ENCODE peak calls at places on chromosomes 1 and 21, in nine cellular contexts. One of them, this sample, is unnamed.

GRCh38 chr1:51583532-51583931 is 33.4 kb upstream of the OSBPL9 start:
- DNase-seq in T-cell: no peak
- DNase-seq in effector CD4-positive, alpha-beta T cell: no peak
- DNase-seq in stimulated activated CD4-positive, alpha-beta T cell treated with anti-CD3 and anti-CD28 coated beads, Interleukin-4, amount 100 ng/mL, for 48 hours: no peak
- DNase-seq in activated CD4-positive, alpha-beta T cell treated with anti-CD3 and anti-CD28 coated beads, Interleukin-2, amount 50 U/mL, for 1 hour: no peak
- DNase-seq in OCI-LY7: no peak
- DNase-seq in NCI-H1105: no peak
- DNase-seq in body of pancreas: peak
- DNase-seq in GM23248: peak
- DNase-seq in this sample: peak

GRCh38 chr1:177770096-177770495 is 199.8 kb downstream of the SEC16B start:
- DNase-seq in T-cell: no peak
- DNase-seq in effector CD4-positive, alpha-beta T cell: no peak
- DNase-seq in stimulated activated CD4-positive, alpha-beta T cell treated with anti-CD3 and anti-CD28 coated beads, Interleukin-4, amount 100 ng/mL, for 48 hours: no peak
- DNase-seq in activated CD4-positive, alpha-beta T cell treated with anti-CD3 and anti-CD28 coated beads, Interleukin-2, amount 50 U/mL, for 1 hour: no peak
- DNase-seq in OCI-LY7: no peak
- DNase-seq in NCI-H1105: no peak
- DNase-seq in body of pancreas: no peak
- DNase-seq in GM23248: no peak
- DNase-seq in this sample: no peak

GRCh38 chr1:2042830-2043773 is 7.1 kb upstream of the PRKCZ start:
- DNase-seq in T-cell: no peak
- DNase-seq in effector CD4-positive, alpha-beta T cell: no peak
- DNase-seq in stimulated activated CD4-positive, alpha-beta T cell treated with anti-CD3 and anti-CD28 coated beads, Interleukin-4, amount 100 ng/mL, for 48 hours: no peak
- DNase-seq in activated CD4-positive, alpha-beta T cell treated with anti-CD3 and anti-CD28 coated beads, Interleukin-2, amount 50 U/mL, for 1 hour: no peak
- DNase-seq in OCI-LY7: no peak
- DNase-seq in NCI-H1105: no peak
- DNase-seq in body of pancreas: no peak
- DNase-seq in GM23248: no peak
- DNase-seq in this sample: no peak

GRCh38 chr1:23570001-23570691 is 10.8 kb upstream of the ID3 start:
- DNase-seq in T-cell: no peak
- DNase-seq in effector CD4-positive, alpha-beta T cell: no peak
- DNase-seq in stimulated activated CD4-positive, alpha-beta T cell treated with anti-CD3 and anti-CD28 coated beads, Interleukin-4, amount 100 ng/mL, for 48 hours: no peak
- DNase-seq in activated CD4-positive, alpha-beta T cell treated with anti-CD3 and anti-CD28 coated beads, Interleukin-2, amount 50 U/mL, for 1 hour: no peak
- DNase-seq in OCI-LY7: no peak
- DNase-seq in NCI-H1105: no peak
- DNase-seq in body of pancreas: no peak
- DNase-seq in GM23248: no peak
- DNase-seq in this sample: no peak

GRCh38 chr21:45355573-45355972 is 49.4 kb upstream of the COL18A1 start:
- DNase-seq in T-cell: no peak
- DNase-seq in effector CD4-positive, alpha-beta T cell: no peak
- DNase-seq in stimulated activated CD4-positive, alpha-beta T cell treated with anti-CD3 and anti-CD28 coated beads, Interleukin-4, amount 100 ng/mL, for 48 hours: no peak
- DNase-seq in activated CD4-positive, alpha-beta T cell treated with anti-CD3 and anti-CD28 coated beads, Interleukin-2, amount 50 U/mL, for 1 hour: no peak
- DNase-seq in OCI-LY7: no peak
- DNase-seq in NCI-H1105: no peak
- DNase-seq in body of pancreas: no peak
- DNase-seq in GM23248: no peak
- DNase-seq in this sample: no peak

GRCh38 chr1:100298512-100298911 is 32.5 kb downstream of the RTCA start:
- DNase-seq in T-cell: no peak
- DNase-seq in effector CD4-positive, alpha-beta T cell: no peak
- DNase-seq in stimulated activated CD4-positive, alpha-beta T cell treated with anti-CD3 and anti-CD28 coated beads, Interleukin-4, amount 100 ng/mL, for 48 hours: no peak
- DNase-seq in activated CD4-positive, alpha-beta T cell treated with anti-CD3 and anti-CD28 coated beads, Interleukin-2, amount 50 U/mL, for 1 hour: no peak
- DNase-seq in OCI-LY7: no peak
- DNase-seq in NCI-H1105: no peak
- DNase-seq in body of pancreas: no peak
- DNase-seq in GM23248: no peak
- DNase-seq in this sample: no peak

GRCh38 chr1:9289724-9290493 is 2.8 kb upstream of the SPSB1 start:
- DNase-seq in T-cell: no peak
- DNase-seq in effector CD4-positive, alpha-beta T cell: no peak
- DNase-seq in stimulated activated CD4-positive, alpha-beta T cell treated with anti-CD3 and anti-CD28 coated beads, Interleukin-4, amount 100 ng/mL, for 48 hours: no peak
- DNase-seq in activated CD4-positive, alpha-beta T cell treated with anti-CD3 and anti-CD28 coated beads, Interleukin-2, amount 50 U/mL, for 1 hour: no peak
- DNase-seq in OCI-LY7: no peak
- DNase-seq in NCI-H1105: no peak
- DNase-seq in body of pancreas: peak
- DNase-seq in GM23248: peak
- DNase-seq in this sample: peak

GRCh38 chr1:204320413-204320812 is 39.3 kb downstream of the PLEKHA6 start:
- DNase-seq in T-cell: no peak
- DNase-seq in effector CD4-positive, alpha-beta T cell: no peak
- DNase-seq in stimulated activated CD4-positive, alpha-beta T cell treated with anti-CD3 and anti-CD28 coated beads, Interleukin-4, amount 100 ng/mL, for 48 hours: no peak
- DNase-seq in activated CD4-positive, alpha-beta T cell treated with anti-CD3 and anti-CD28 coated beads, Interleukin-2, amount 50 U/mL, for 1 hour: no peak
- DNase-seq in OCI-LY7: no peak
- DNase-seq in NCI-H1105: no peak
- DNase-seq in body of pancreas: no peak
- DNase-seq in GM23248: peak
- DNase-seq in this sample: peak

GRCh38 chr1:213327318-213327667 is 276.3 kb downstream of the RPS6KC1 start:
- DNase-seq in T-cell: no peak
- DNase-seq in effector CD4-positive, alpha-beta T cell: no peak
- DNase-seq in stimulated activated CD4-positive, alpha-beta T cell treated with anti-CD3 and anti-CD28 coated beads, Interleukin-4, amount 100 ng/mL, for 48 hours: no peak
- DNase-seq in activated CD4-positive, alpha-beta T cell treated with anti-CD3 and anti-CD28 coated beads, Interleukin-2, amount 50 U/mL, for 1 hour: no peak
- DNase-seq in OCI-LY7: no peak
- DNase-seq in NCI-H1105: no peak
- DNase-seq in body of pancreas: peak
- DNase-seq in GM23248: peak
- DNase-seq in this sample: peak

GRCh38 chr1:160862151-160863061 is at the start of gene CD244:
- DNase-seq in T-cell: no peak
- DNase-seq in effector CD4-positive, alpha-beta T cell: no peak
- DNase-seq in stimulated activated CD4-positive, alpha-beta T cell treated with anti-CD3 and anti-CD28 coated beads, Interleukin-4, amount 100 ng/mL, for 48 hours: peak
- DNase-seq in activated CD4-positive, alpha-beta T cell treated with anti-CD3 and anti-CD28 coated beads, Interleukin-2, amount 50 U/mL, for 1 hour: peak
- DNase-seq in OCI-LY7: no peak
- DNase-seq in NCI-H1105: no peak
- DNase-seq in body of pancreas: no peak
- DNase-seq in GM23248: peak
- DNase-seq in this sample: no peak

GRCh38 chr1:23827717-23828116 is 2.5 kb upstream of the HMGCL start:
- DNase-seq in T-cell: no peak
- DNase-seq in effector CD4-positive, alpha-beta T cell: no peak
- DNase-seq in stimulated activated CD4-positive, alpha-beta T cell treated with anti-CD3 and anti-CD28 coated beads, Interleukin-4, amount 100 ng/mL, for 48 hours: no peak
- DNase-seq in activated CD4-positive, alpha-beta T cell treated with anti-CD3 and anti-CD28 coated beads, Interleukin-2, amount 50 U/mL, for 1 hour: no peak
- DNase-seq in OCI-LY7: no peak
- DNase-seq in NCI-H1105: no peak
- DNase-seq in body of pancreas: no peak
- DNase-seq in GM23248: no peak
- DNase-seq in this sample: no peak

GRCh38 chr1:2936568-2937515 is 84.4 kb upstream of the ACTRT2 start:
- DNase-seq in T-cell: no peak
- DNase-seq in effector CD4-positive, alpha-beta T cell: no peak
- DNase-seq in stimulated activated CD4-positive, alpha-beta T cell treated with anti-CD3 and anti-CD28 coated beads, Interleukin-4, amount 100 ng/mL, for 48 hours: no peak
- DNase-seq in activated CD4-positive, alpha-beta T cell treated with anti-CD3 and anti-CD28 coated beads, Interleukin-2, amount 50 U/mL, for 1 hour: no peak
- DNase-seq in OCI-LY7: no peak
- DNase-seq in NCI-H1105: no peak
- DNase-seq in body of pancreas: peak
- DNase-seq in GM23248: no peak
- DNase-seq in this sample: no peak

GRCh38 chr1:31218705-31219104 is 21.0 kb downstream of the NKAIN1 start:
- DNase-seq in T-cell: no peak
- DNase-seq in effector CD4-positive, alpha-beta T cell: no peak
- DNase-seq in stimulated activated CD4-positive, alpha-beta T cell treated with anti-CD3 and anti-CD28 coated beads, Interleukin-4, amount 100 ng/mL, for 48 hours: no peak
- DNase-seq in activated CD4-positive, alpha-beta T cell treated with anti-CD3 and anti-CD28 coated beads, Interleukin-2, amount 50 U/mL, for 1 hour: no peak
- DNase-seq in OCI-LY7: no peak
- DNase-seq in NCI-H1105: no peak
- DNase-seq in body of pancreas: no peak
- DNase-seq in GM23248: no peak
- DNase-seq in this sample: no peak

GRCh38 chr21:46158666-46159300 is 3.4 kb upstream of the FTCD start:
- DNase-seq in T-cell: no peak
- DNase-seq in effector CD4-positive, alpha-beta T cell: no peak
- DNase-seq in stimulated activated CD4-positive, alpha-beta T cell treated with anti-CD3 and anti-CD28 coated beads, Interleukin-4, amount 100 ng/mL, for 48 hours: no peak
- DNase-seq in activated CD4-positive, alpha-beta T cell treated with anti-CD3 and anti-CD28 coated beads, Interleukin-2, amount 50 U/mL, for 1 hour: no peak
- DNase-seq in OCI-LY7: no peak
- DNase-seq in NCI-H1105: no peak
- DNase-seq in body of pancreas: peak
- DNase-seq in GM23248: no peak
- DNase-seq in this sample: no peak